ENCODE peak calls at places on chromosomes 4 and X, in four cellular contexts. J is lung, Y is MM.1S, A is esophagus squamous epithelium. M is an unnamed sample.

GRCh38 chr4:165967486-165967885 is 94.4 kb downstream of the TLL1 start:
- DNase-seq in Y (no peak), J (no peak), A (no peak), M (no peak)

GRCh38 chr4:37522996-37523395 is 163.2 kb downstream of the RELL1 start:
- DNase-seq in Y (no peak), A (no peak), J (no peak), M (no peak)

GRCh38 chrX:147180886-147181285 is 366.3 kb upstream of the CXorf51A start:
- DNase-seq in Y (no peak), A (no peak), J (no peak), M (no peak)

GRCh38 chrX:39869846-39870601 is 227.7 kb downstream of the BCOR start:
- DNase-seq in A (no peak), Y (no peak), J (no peak), M (no peak)

GRCh38 chr4:119626943-119627266 is 1.7 kb downstream of the PDE5A start:
- DNase-seq in J (no peak), A (no peak), Y (no peak), M (no peak)

GRCh38 chr4:146338512-146338911 is 124.2 kb downstream of the REELD1 start:
- DNase-seq in A (no peak), Y (peak), J (no peak), M (no peak)

GRCh38 chrX:1935805-1936204 is 320.9 kb downstream of the ASMT start:
- DNase-seq in J (no peak), A (no peak), Y (no peak), M (no peak)

GRCh38 chrX:154990496-154990895 is 32.0 kb downstream of the F8 start:
- DNase-seq in Y (peak), A (no peak), J (no peak), M (no peak)

GRCh38 chr4:109701566-109702399 is 1.5 kb downstream of the CASP6 start:
- DNase-seq in Y (peak), J (no peak), A (no peak), M (no peak)

GRCh38 chrX:45774961-45775360 is 574.3 kb upstream of the DIPK2B start:
- DNase-seq in Y (no peak), J (no peak), A (no peak), M (no peak)

GRCh38 chr4:150381671-150382427 is 200.1 kb upstream of the MAB21L2 start:
- DNase-seq in J (no peak), A (no peak), Y (no peak), M (no peak)

GRCh38 chr4:156594619-156595018 is 377.0 kb downstream of the PDGFC start:
- DNase-seq in J (no peak), Y (no peak), A (no peak), M (no peak)

GRCh38 chr4:24794916-24795665 is at the start of gene SOD3:
- DNase-seq in A (no peak), J (peak), Y (no peak), M (no peak)

GRCh38 chr4:140260227-140260626 is 106.2 kb upstream of the MAML3 start:
- DNase-seq in Y (no peak), A (no peak), J (no peak), M (no peak)

GRCh38 chr4:173181769-173182374 is 13.3 kb downstream of the GALNT7 start:
- DNase-seq in J (no peak), Y (no peak), A (no peak), M (no peak)

GRCh38 chr4:55851885-55852284 is 1.6 kb upstream of the EXOC1 start:
- DNase-seq in A (no peak), Y (no peak), J (no peak), M (no peak)

GRCh38 chrX:11427082-11428033 is 134.1 kb downstream of the AMELX start:
- DNase-seq in J (no peak), Y (peak), A (no peak), M (no peak)

GRCh38 chr4:22514431-22514830 is 1.4 kb downstream of the ADGRA3 start:
- DNase-seq in Y (no peak), J (no peak), A (no peak), M (no peak)

GRCh38 chrX:150229030-150229429 is 134.1 kb upstream of the MAMLD1 start:
- DNase-seq in J (peak), Y (no peak), A (no peak), M (no peak)

GRCh38 chr4:139042981-139043460 is 27.4 kb downstream of the NOCT start:
- DNase-seq in Y (no peak), J (no peak), A (no peak), M (no peak)

GRCh38 chr4:3413675-3414420 is 27.9 kb upstream of the HGFAC start:
- DNase-seq in A (no peak), J (no peak), Y (no peak), M (no peak)

GRCh38 chrX:54747713-54748393 is 50.2 kb downstream of the ITIH6 start:
- DNase-seq in A (no peak), J (no peak), Y (no peak), M (no peak)

GRCh38 chr4:6332042-6332668 is 62.5 kb downstream of the WFS1 start:
- DNase-seq in J (no peak), A (no peak), Y (peak), M (no peak)

GRCh38 chr4:163148466-163149336 is 18.0 kb downstream of the NAF1 start:
- DNase-seq in Y (no peak), J (no peak), A (no peak), M (no peak)

GRCh38 chr4:104394409-104394813 is 100.3 kb downstream of the CXXC4 start:
- DNase-seq in J (no peak), A (no peak), Y (no peak), M (no peak)

GRCh38 chrX:105829006-105829405 is 6.7 kb downstream of the NRK start:
- DNase-seq in A (no peak), J (no peak), Y (no peak), M (no peak)

GRCh38 chrX:57265126-57265525 is 21.4 kb upstream of the FAAH2 start:
- DNase-seq in J (no peak), Y (no peak), A (no peak), M (no peak)

GRCh38 chrX:262391-262909 is 18.7 kb upstream of the PLCXD1 start:
- DNase-seq in A (no peak), J (no peak), Y (no peak), M (no peak)

GRCh38 chr4:148447672-148448071 is 5.5 kb upstream of the NR3C2 start:
- DNase-seq in A (no peak), J (no peak), Y (no peak), M (no peak)

GRCh38 chr4:51870441-51871188 is 27.7 kb downstream of the DCUN1D4 start:
- DNase-seq in J (no peak), A (no peak), Y (no peak), M (no peak)

GRCh38 chrX:56564182-56564885 is 907 bp downstream of the UBQLN2 start:
- DNase-seq in A (no peak), J (no peak), Y (peak), M (no peak)

GRCh38 chrX:132292753-132293152 is 73.5 kb upstream of the RAP2C start:
- DNase-seq in Y (peak), A (no peak), J (no peak), M (peak)

GRCh38 chrX:19846995-19847790 is 40.2 kb downstream of the SH3KBP1 start:
- DNase-seq in Y (peak), A (no peak), J (no peak), M (no peak)

GRCh38 chrX:30643313-30643821 is 9.9 kb upstream of the GK start:
- DNase-seq in Y (no peak), A (no peak), J (no peak), M (no peak)

GRCh38 chr4:154560824-154561231 is 2.0 kb upstream of the FGB start:
- DNase-seq in J (no peak), A (no peak), Y (no peak), M (no peak)

GRCh38 chrX:10240918-10241317 is 84.1 kb downstream of the CLCN4 start:
- DNase-seq in J (no peak), A (no peak), Y (no peak), M (no peak)

GRCh38 chrX:15298201-15298600 is 17.2 kb downstream of the ASB11 start:
- DNase-seq in A (no peak), J (no peak), Y (no peak), M (no peak)

GRCh38 chr4:152937535-152938236 is 1.6 kb downstream of the FHDC1 start:
- DNase-seq in J (no peak), Y (peak), A (no peak), M (no peak)

GRCh38 chrX:123084797-123085196 is 99.3 kb upstream of the GRIA3 start:
- DNase-seq in J (no peak), A (no peak), Y (no peak), M (no peak)

GRCh38 chr4:137300776-137301175 is 231.5 kb downstream of the PCDH18 start:
- DNase-seq in Y (no peak), J (no peak), A (no peak), M (no peak)

DNA sequence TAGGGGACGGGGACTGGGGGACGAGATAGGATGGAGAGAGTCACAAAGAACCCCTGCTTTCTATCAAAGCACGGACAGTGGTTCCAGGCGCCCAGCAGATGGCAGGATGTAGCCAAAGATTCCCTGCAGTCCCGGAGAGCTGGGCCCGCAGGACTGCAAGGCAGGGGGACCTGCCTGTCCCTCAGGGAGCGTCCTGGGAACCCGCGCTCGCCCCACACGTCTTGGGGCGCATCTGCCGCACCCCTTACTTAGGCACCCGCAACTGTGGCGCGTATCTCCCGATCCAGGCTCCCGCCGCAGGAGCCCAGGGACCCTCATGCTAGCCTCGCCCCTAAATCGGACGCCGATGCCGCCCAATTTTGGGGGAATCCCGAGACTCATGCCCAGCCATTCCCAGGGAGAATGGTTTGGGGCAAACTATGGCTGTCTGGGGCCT is 742 bp upstream of the STK32B start:
- DNase-seq in J (peak), Y (peak), A (no peak), M (no peak)
- H3K4me3 ChIP-seq in J (no peak), Y (peak), A (peak), M (peak)

GRCh38 chr4:144296941-144297340 is 156.4 kb upstream of the GYPA start:
- DNase-seq in J (no peak), A (no peak), Y (no peak), M (no peak)
- TF ChIP-seq CTCF in J (no peak), A (no peak), Y (no peak), M (no peak)

DNA sequence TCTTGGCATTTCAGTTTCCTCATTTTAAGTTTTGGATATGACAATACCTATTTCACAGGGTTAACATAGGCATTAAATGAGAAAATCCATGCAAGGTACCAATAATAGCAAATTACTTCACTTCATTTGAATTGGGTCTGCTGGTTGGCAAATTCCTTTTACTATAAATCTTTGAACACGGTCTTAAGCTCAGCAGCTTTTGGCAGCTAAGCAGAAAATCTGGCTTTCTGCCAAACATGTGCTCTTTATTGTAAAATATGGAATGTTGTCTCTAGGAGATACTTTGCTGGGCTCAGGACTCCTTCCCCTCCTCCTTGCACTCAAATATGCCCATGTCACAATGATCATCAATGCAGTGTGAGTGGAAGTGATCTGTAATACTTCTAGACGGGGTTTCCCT is 16.8 kb upstream of the DMP1 start:
- DNase-seq in Y (no peak), J (no peak), A (no peak), M (no peak)
- H3K4me3 ChIP-seq in Y (no peak), J (no peak), A (no peak), M (no peak)

GRCh38 chr4:20393486-20394100 is 141.9 kb downstream of the SLIT2 start:
- DNase-seq in J (no peak), A (no peak), Y (no peak), M (no peak)

GRCh38 chr4:20391912-20392311 is 140.2 kb downstream of the SLIT2 start:
- DNase-seq in Y (no peak), J (no peak), A (no peak), M (no peak)

GRCh38 chr4:20391224-20391623 is 139.5 kb downstream of the SLIT2 start:
- DNase-seq in J (no peak), Y (no peak), A (no peak), M (no peak)

GRCh38 chr4:20394471-20394870 is 142.8 kb downstream of the SLIT2 start:
- DNase-seq in J (no peak), Y (no peak), A (no peak), M (no peak)

GRCh38 chr4:20395160-20395773 is 143.6 kb downstream of the SLIT2 start:
- DNase-seq in J (no peak), Y (no peak), A (no peak), M (no peak)
- TF ChIP-seq CTCF in J (peak), Y (peak), A (peak), M (peak)

M was measured in GM12864.